ENCODE peak calls at places on chromosomes 13 and 19, in ten cellular contexts. U is activated CD4-positive, alpha-beta T cell treated with anti-CD3 and anti-CD28 coated beads for 36 hours; T is activated naive CD4-positive, alpha-beta T cell; H is Karpas-422; V is D341Med; E is MG63; Q is astrocyte of the spinal cord; D is T1000; K is lower lobe of right lung; L is vagina. O is an unnamed sample.

GRCh38 chr19:16608290-16608704 is 19.7 kb downstream of the MED26 start:
- DNase-seq in L (no peak), U (peak), H (peak), V (no peak), T (no peak), Q (peak), D (no peak), K (no peak), E (peak), O (peak)

GRCh38 chr13:29319451-29319850 is 276.0 kb downstream of the SLC7A1 start:
- DNase-seq in V (no peak), H (no peak), Q (no peak), K (no peak), E (no peak), D (no peak), T (no peak), U (no peak), L (no peak), O (no peak)

GRCh38 chr13:78806457-78806856 is 147.5 kb upstream of the OBI1 start:
- DNase-seq in L (no peak), D (no peak), U (no peak), T (no peak), E (no peak), Q (no peak), H (peak), K (no peak), V (no peak), O (peak)

GRCh38 chr13:65336106-65336603 is 1894.0 kb downstream of the PCDH9 start:
- DNase-seq in E (no peak), D (no peak), V (no peak), K (no peak), L (no peak), T (no peak), Q (no peak), H (no peak), U (no peak), O (no peak)

GRCh38 chr19:3115916-3116602 is 19.8 kb upstream of the GNA15 start:
- DNase-seq in T (no peak), L (no peak), H (no peak), U (no peak), V (no peak), D (no peak), E (no peak), K (no peak), Q (no peak), O (no peak)

GRCh38 chr13:99382428-99383133 is 75.4 kb upstream of the GPR183 start:
- DNase-seq in V (no peak), Q (no peak), U (peak), D (no peak), E (no peak), H (no peak), T (no peak), K (no peak), L (peak), O (no peak)

GRCh38 chr19:49216076-49216475 is 58.5 kb downstream of the TRPM4 start:
- DNase-seq in U (no peak), Q (no peak), D (peak), E (peak), T (no peak), V (no peak), K (no peak), L (no peak), H (no peak), O (peak)

GRCh38 chr19:801030-801860 is 4.0 kb downstream of the PTBP1 start:
- DNase-seq in L (no peak), V (peak), T (no peak), U (peak), E (peak), Q (peak), H (no peak), K (peak), D (peak), O (peak)

GRCh38 chr13:41457589-41458186 is 338 bp downstream of the RGCC start:
- DNase-seq in H (peak), U (peak), E (no peak), L (no peak), K (peak), T (peak), V (no peak), Q (no peak), D (no peak), O (no peak)

GRCh38 chr13:38686635-38687245 is at the start of gene FREM2:
- DNase-seq in K (peak), U (no peak), L (no peak), E (peak), T (no peak), H (no peak), Q (peak), V (peak), D (peak), O (peak)

GRCh38 chr13:51843529-51843928 is 1.4 kb downstream of the TMEM272 start:
- DNase-seq in U (no peak), H (no peak), Q (no peak), V (no peak), L (no peak), T (no peak), E (no peak), D (no peak), K (no peak), O (no peak)

GRCh38 chr19:6458695-6459355 is 767 bp downstream of the SLC25A23 start:
- DNase-seq in L (no peak), T (no peak), E (no peak), U (no peak), H (peak), K (no peak), D (no peak), Q (no peak), V (peak), O (no peak)

GRCh38 chr19:3120611-3121231 is 15.1 kb upstream of the GNA15 start:
- DNase-seq in D (no peak), Q (no peak), V (no peak), H (no peak), U (no peak), E (no peak), K (no peak), L (no peak), T (no peak), O (no peak)

GRCh38 chr19:6765738-6766356 is 1.4 kb downstream of the SH2D3A start:
- DNase-seq in D (no peak), T (no peak), Q (no peak), K (peak), U (peak), V (no peak), L (no peak), E (no peak), H (no peak), O (no peak)

GRCh38 chr13:62598708-62599107 is 1183.1 kb upstream of the PCDH20 start:
- DNase-seq in K (no peak), H (no peak), V (no peak), U (no peak), E (no peak), T (no peak), Q (no peak), L (no peak), D (no peak), O (no peak)

GRCh38 chr13:31476266-31476665 is 263.1 kb upstream of the RXFP2 start:
- DNase-seq in Q (peak), K (no peak), T (no peak), D (no peak), V (no peak), H (no peak), U (no peak), L (no peak), E (peak), O (no peak)

GRCh38 chr19:49666120-49666444 is 349 bp downstream of the BCL2L12 start:
- DNase-seq in K (no peak), Q (no peak), V (no peak), T (no peak), E (no peak), H (no peak), D (no peak), L (no peak), U (no peak), O (no peak)

GRCh38 chr13:66780814-66781213 is 449.3 kb downstream of the PCDH9 start:
- DNase-seq in Q (peak), L (no peak), E (peak), H (no peak), K (no peak), T (no peak), U (no peak), V (no peak), D (no peak), O (no peak)

GRCh38 chr13:45333973-45334922 is 6.7 kb downstream of the TPT1 start:
- DNase-seq in E (peak), Q (peak), V (no peak), T (no peak), U (peak), K (no peak), H (peak), L (no peak), D (no peak), O (peak)

GRCh38 chr13:109256866-109257760 is 529.3 kb downstream of the IRS2 start:
- DNase-seq in Q (peak), V (no peak), T (no peak), E (peak), D (peak), K (no peak), H (no peak), L (no peak), U (no peak), O (peak)

GRCh38 chr13:80235131-80235530 is 105.8 kb downstream of the SPRY2 start:
- DNase-seq in L (no peak), D (no peak), T (no peak), Q (peak), K (no peak), H (no peak), V (no peak), E (no peak), U (no peak), O (peak)

GRCh38 chr19:10428996-10429381 is 8.7 kb downstream of the PDE4A start:
- DNase-seq in V (no peak), H (no peak), K (no peak), T (no peak), U (no peak), E (no peak), Q (no peak), D (no peak), L (no peak), O (no peak)

GRCh38 chr13:62483774-62484173 is 1068.1 kb upstream of the PCDH20 start:
- DNase-seq in K (no peak), E (peak), T (no peak), L (no peak), U (no peak), Q (peak), V (peak), H (no peak), D (no peak), O (no peak)

GRCh38 chr13:41053384-41053826 is 7.9 kb upstream of the WBP4 start:
- DNase-seq in D (no peak), H (no peak), U (no peak), Q (no peak), L (no peak), T (no peak), K (no peak), V (no peak), E (no peak), O (peak)

GRCh38 chr13:68375004-68375403 is 1144.9 kb upstream of the PCDH9 start:
- DNase-seq in V (no peak), T (no peak), H (no peak), Q (no peak), E (no peak), K (no peak), D (no peak), U (no peak), L (no peak), O (no peak)

GRCh38 chr19:2973229-2973628 is 4.1 kb upstream of the TLE6 start:
- DNase-seq in D (no peak), U (no peak), V (no peak), Q (no peak), K (no peak), T (no peak), H (no peak), E (no peak), L (no peak), O (no peak)

GRCh38 chr13:74835579-74835978 is 646.4 kb downstream of the TBC1D4 start:
- DNase-seq in E (no peak), U (no peak), T (no peak), Q (no peak), K (no peak), V (no peak), L (no peak), D (no peak), H (no peak), O (no peak)

GRCh38 chr13:90070837-90071525 is 1276.5 kb upstream of the MIR17HG start:
- DNase-seq in L (no peak), Q (no peak), D (no peak), V (no peak), T (no peak), H (no peak), K (no peak), E (no peak), U (no peak), O (no peak)

GRCh38 chr13:87536499-87536898 is 134.7 kb upstream of the SLITRK5 start:
- DNase-seq in L (no peak), Q (peak), D (no peak), H (no peak), E (no peak), U (no peak), K (no peak), V (no peak), T (no peak), O (no peak)

GRCh38 chr19:16361926-16362325 is 37.3 kb downstream of the KLF2 start:
- DNase-seq in K (no peak), T (no peak), H (no peak), V (peak), D (no peak), U (no peak), Q (no peak), L (no peak), E (no peak), O (no peak)

GRCh38 chr19:10104665-10105221 is 1.4 kb upstream of the PPAN start:
- DNase-seq in D (no peak), U (peak), E (no peak), K (no peak), H (peak), Q (no peak), T (peak), V (no peak), L (peak), O (no peak)

GRCh38 chr13:50979187-50979586 is 69.6 kb downstream of the RNASEH2B start:
- DNase-seq in E (no peak), D (no peak), K (no peak), U (no peak), V (no peak), Q (no peak), L (no peak), H (no peak), T (no peak), O (no peak)

O was measured in lung microvascular endothelial cell.